ENCODE peak calls at places on chromosomes 2 and 18, in eight cellular contexts. One of them, this sample, is unnamed.

GRCh38 chr2:240182476-240182875 is 42.0 kb upstream of the OTOS start:
- DNase-seq in progenitor cell of endocrine pancreas: no peak
- DNase-seq in activated CD8-positive, alpha-beta T cell treated with anti-CD3 and anti-CD28 coated beads for 36 hours: no peak
- DNase-seq in NB4: no peak
- DNase-seq in HFF-Myc: no peak
- DNase-seq in brain microvascular endothelial cell: no peak
- DNase-seq in AG04450: no peak
- DNase-seq in RWPE1: no peak
- DNase-seq in this sample: no peak

GRCh38 chr2:157261199-157261782 is 3.8 kb downstream of the GALNT5 start:
- DNase-seq in brain microvascular endothelial cell: peak
- DNase-seq in HFF-Myc: peak
- DNase-seq in activated CD8-positive, alpha-beta T cell treated with anti-CD3 and anti-CD28 coated beads for 36 hours: peak
- DNase-seq in progenitor cell of endocrine pancreas: no peak
- DNase-seq in NB4: peak
- DNase-seq in AG04450: no peak
- DNase-seq in RWPE1: peak
- DNase-seq in this sample: no peak

GRCh38 chr18:32308493-32309120 is 118.8 kb downstream of the MEP1B start:
- DNase-seq in NB4: peak
- DNase-seq in progenitor cell of endocrine pancreas: no peak
- DNase-seq in AG04450: peak
- DNase-seq in brain microvascular endothelial cell: peak
- DNase-seq in HFF-Myc: peak
- DNase-seq in RWPE1: peak
- DNase-seq in activated CD8-positive, alpha-beta T cell treated with anti-CD3 and anti-CD28 coated beads for 36 hours: no peak
- DNase-seq in this sample: no peak

GRCh38 chr2:240060977-240061591 is 7.8 kb upstream of the OR6B3 start:
- DNase-seq in activated CD8-positive, alpha-beta T cell treated with anti-CD3 and anti-CD28 coated beads for 36 hours: peak
- DNase-seq in RWPE1: peak
- DNase-seq in NB4: peak
- DNase-seq in HFF-Myc: peak
- DNase-seq in AG04450: peak
- DNase-seq in brain microvascular endothelial cell: peak
- DNase-seq in progenitor cell of endocrine pancreas: no peak
- DNase-seq in this sample: peak

GRCh38 chr2:12325806-12326205 is 390.9 kb upstream of the TRIB2 start:
- DNase-seq in AG04450: no peak
- DNase-seq in NB4: peak
- DNase-seq in HFF-Myc: no peak
- DNase-seq in progenitor cell of endocrine pancreas: no peak
- DNase-seq in brain microvascular endothelial cell: peak
- DNase-seq in RWPE1: peak
- DNase-seq in activated CD8-positive, alpha-beta T cell treated with anti-CD3 and anti-CD28 coated beads for 36 hours: no peak
- DNase-seq in this sample: no peak

GRCh38 chr2:187360286-187360685 is 87.8 kb downstream of the CALCRL start:
- DNase-seq in NB4: no peak
- DNase-seq in AG04450: no peak
- DNase-seq in brain microvascular endothelial cell: no peak
- DNase-seq in RWPE1: peak
- DNase-seq in HFF-Myc: no peak
- DNase-seq in activated CD8-positive, alpha-beta T cell treated with anti-CD3 and anti-CD28 coated beads for 36 hours: no peak
- DNase-seq in progenitor cell of endocrine pancreas: no peak
- DNase-seq in this sample: no peak

GRCh38 chr2:196234672-196235071 is 63.3 kb upstream of the STK17B start:
- DNase-seq in brain microvascular endothelial cell: peak
- DNase-seq in AG04450: no peak
- DNase-seq in HFF-Myc: no peak
- DNase-seq in NB4: peak
- DNase-seq in activated CD8-positive, alpha-beta T cell treated with anti-CD3 and anti-CD28 coated beads for 36 hours: peak
- DNase-seq in progenitor cell of endocrine pancreas: no peak
- DNase-seq in RWPE1: no peak
- DNase-seq in this sample: peak

GRCh38 chr2:235553291-235553690 is 59.4 kb downstream of the AGAP1 start:
- DNase-seq in progenitor cell of endocrine pancreas: no peak
- DNase-seq in RWPE1: no peak
- DNase-seq in brain microvascular endothelial cell: no peak
- DNase-seq in HFF-Myc: no peak
- DNase-seq in AG04450: no peak
- DNase-seq in activated CD8-positive, alpha-beta T cell treated with anti-CD3 and anti-CD28 coated beads for 36 hours: no peak
- DNase-seq in NB4: no peak
- DNase-seq in this sample: no peak

GRCh38 chr2:15184491-15184890 is 376.6 kb downstream of the NBAS start:
- DNase-seq in brain microvascular endothelial cell: no peak
- DNase-seq in HFF-Myc: no peak
- DNase-seq in NB4: no peak
- DNase-seq in RWPE1: no peak
- DNase-seq in AG04450: no peak
- DNase-seq in progenitor cell of endocrine pancreas: no peak
- DNase-seq in activated CD8-positive, alpha-beta T cell treated with anti-CD3 and anti-CD28 coated beads for 36 hours: no peak
- DNase-seq in this sample: no peak

GRCh38 chr18:22538463-22538862 is 120.7 kb upstream of the CTAGE1 start:
- DNase-seq in AG04450: no peak
- DNase-seq in NB4: no peak
- DNase-seq in RWPE1: no peak
- DNase-seq in activated CD8-positive, alpha-beta T cell treated with anti-CD3 and anti-CD28 coated beads for 36 hours: no peak
- DNase-seq in brain microvascular endothelial cell: no peak
- DNase-seq in HFF-Myc: no peak
- DNase-seq in progenitor cell of endocrine pancreas: no peak
- DNase-seq in this sample: no peak

GRCh38 chr2:239233576-239233975 is 167.2 kb downstream of the HDAC4 start:
- DNase-seq in activated CD8-positive, alpha-beta T cell treated with anti-CD3 and anti-CD28 coated beads for 36 hours: no peak
- DNase-seq in NB4: no peak
- DNase-seq in RWPE1: no peak
- DNase-seq in HFF-Myc: no peak
- DNase-seq in AG04450: no peak
- DNase-seq in progenitor cell of endocrine pancreas: no peak
- DNase-seq in brain microvascular endothelial cell: no peak
- DNase-seq in this sample: no peak

GRCh38 chr2:19354417-19355022 is 3.9 kb downstream of the OSR1 start:
- DNase-seq in activated CD8-positive, alpha-beta T cell treated with anti-CD3 and anti-CD28 coated beads for 36 hours: no peak
- DNase-seq in AG04450: no peak
- DNase-seq in HFF-Myc: no peak
- DNase-seq in RWPE1: no peak
- DNase-seq in NB4: no peak
- DNase-seq in progenitor cell of endocrine pancreas: no peak
- DNase-seq in brain microvascular endothelial cell: no peak
- DNase-seq in this sample: no peak

GRCh38 chr18:75104483-75104882 is 104.5 kb downstream of the PTGR3 start:
- DNase-seq in NB4: no peak
- DNase-seq in AG04450: no peak
- DNase-seq in progenitor cell of endocrine pancreas: no peak
- DNase-seq in brain microvascular endothelial cell: no peak
- DNase-seq in activated CD8-positive, alpha-beta T cell treated with anti-CD3 and anti-CD28 coated beads for 36 hours: no peak
- DNase-seq in RWPE1: no peak
- DNase-seq in HFF-Myc: no peak
- DNase-seq in this sample: no peak

GRCh38 chr2:109284816-109285215 is 155.8 kb downstream of the SH3RF3 start:
- DNase-seq in HFF-Myc: peak
- DNase-seq in AG04450: peak
- DNase-seq in progenitor cell of endocrine pancreas: no peak
- DNase-seq in RWPE1: no peak
- DNase-seq in activated CD8-positive, alpha-beta T cell treated with anti-CD3 and anti-CD28 coated beads for 36 hours: no peak
- DNase-seq in NB4: no peak
- DNase-seq in brain microvascular endothelial cell: no peak
- DNase-seq in this sample: no peak

GRCh38 chr2:209431701-209432100 is 7.9 kb downstream of the MAP2 start:
- DNase-seq in NB4: no peak
- DNase-seq in progenitor cell of endocrine pancreas: no peak
- DNase-seq in brain microvascular endothelial cell: no peak
- DNase-seq in RWPE1: peak
- DNase-seq in HFF-Myc: peak
- DNase-seq in activated CD8-positive, alpha-beta T cell treated with anti-CD3 and anti-CD28 coated beads for 36 hours: no peak
- DNase-seq in AG04450: no peak
- DNase-seq in this sample: peak

DNA sequence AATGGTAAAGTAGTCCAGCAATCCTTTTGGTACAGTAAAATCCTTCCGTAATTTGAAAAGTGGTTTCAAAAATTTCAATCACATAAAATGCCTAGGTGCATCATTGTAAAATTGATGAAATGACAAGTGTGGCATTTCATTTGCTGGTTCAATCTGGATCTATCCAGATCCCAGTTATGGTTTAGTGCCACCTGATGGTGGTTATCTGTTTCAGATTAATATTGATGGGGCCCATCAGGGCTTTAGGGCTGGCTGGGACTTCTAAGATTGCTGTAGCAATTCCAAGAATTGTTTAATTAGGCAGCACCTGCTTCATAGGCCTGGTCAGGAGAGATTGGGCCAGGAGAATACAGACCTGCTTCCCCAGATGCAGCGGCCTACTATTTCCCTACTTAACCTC is 55.5 kb upstream of the PIK3C3 start:
- DNase-seq in brain microvascular endothelial cell: no peak
- DNase-seq in AG04450: no peak
- DNase-seq in NB4: no peak
- DNase-seq in RWPE1: peak
- DNase-seq in activated CD8-positive, alpha-beta T cell treated with anti-CD3 and anti-CD28 coated beads for 36 hours: no peak
- DNase-seq in progenitor cell of endocrine pancreas: no peak
- DNase-seq in HFF-Myc: no peak
- DNase-seq in this sample: no peak
- TF ChIP-seq CTCF in brain microvascular endothelial cell: peak
- TF ChIP-seq CTCF in AG04450: peak
- TF ChIP-seq CTCF in NB4: no peak
- TF ChIP-seq CTCF in RWPE1: no peak
- TF ChIP-seq CTCF in activated CD8-positive, alpha-beta T cell treated with anti-CD3 and anti-CD28 coated beads for 36 hours: no peak
- TF ChIP-seq CTCF in progenitor cell of endocrine pancreas: no peak
- TF ChIP-seq CTCF in HFF-Myc: no peak
- TF ChIP-seq CTCF in this sample: no peak

GRCh38 chr18:54359233-54359632 is 1.5 kb downstream of the C18orf54 start:
- DNase-seq in activated CD8-positive, alpha-beta T cell treated with anti-CD3 and anti-CD28 coated beads for 36 hours: no peak
- DNase-seq in AG04450: no peak
- DNase-seq in HFF-Myc: no peak
- DNase-seq in NB4: peak
- DNase-seq in RWPE1: no peak
- DNase-seq in progenitor cell of endocrine pancreas: no peak
- DNase-seq in brain microvascular endothelial cell: no peak
- DNase-seq in this sample: no peak

GRCh38 chr18:54358495-54358793 is 738 bp downstream of the C18orf54 start:
- DNase-seq in brain microvascular endothelial cell: peak
- DNase-seq in NB4: no peak
- DNase-seq in progenitor cell of endocrine pancreas: peak
- DNase-seq in RWPE1: no peak
- DNase-seq in HFF-Myc: peak
- DNase-seq in activated CD8-positive, alpha-beta T cell treated with anti-CD3 and anti-CD28 coated beads for 36 hours: no peak
- DNase-seq in AG04450: no peak
- DNase-seq in this sample: no peak

GRCh38 chr18:54357082-54357659 is 487 bp downstream of the STARD6 start:
- DNase-seq in HFF-Myc: peak
- DNase-seq in activated CD8-positive, alpha-beta T cell treated with anti-CD3 and anti-CD28 coated beads for 36 hours: no peak
- DNase-seq in RWPE1: peak
- DNase-seq in progenitor cell of endocrine pancreas: no peak
- DNase-seq in AG04450: no peak
- DNase-seq in brain microvascular endothelial cell: no peak
- DNase-seq in NB4: no peak
- DNase-seq in this sample: no peak

GRCh38 chr18:54360406-54360805 is 2.7 kb downstream of the C18orf54 start:
- DNase-seq in AG04450: no peak
- DNase-seq in brain microvascular endothelial cell: peak
- DNase-seq in NB4: no peak
- DNase-seq in activated CD8-positive, alpha-beta T cell treated with anti-CD3 and anti-CD28 coated beads for 36 hours: no peak
- DNase-seq in RWPE1: no peak
- DNase-seq in HFF-Myc: no peak
- DNase-seq in progenitor cell of endocrine pancreas: no peak
- DNase-seq in this sample: no peak

DNA sequence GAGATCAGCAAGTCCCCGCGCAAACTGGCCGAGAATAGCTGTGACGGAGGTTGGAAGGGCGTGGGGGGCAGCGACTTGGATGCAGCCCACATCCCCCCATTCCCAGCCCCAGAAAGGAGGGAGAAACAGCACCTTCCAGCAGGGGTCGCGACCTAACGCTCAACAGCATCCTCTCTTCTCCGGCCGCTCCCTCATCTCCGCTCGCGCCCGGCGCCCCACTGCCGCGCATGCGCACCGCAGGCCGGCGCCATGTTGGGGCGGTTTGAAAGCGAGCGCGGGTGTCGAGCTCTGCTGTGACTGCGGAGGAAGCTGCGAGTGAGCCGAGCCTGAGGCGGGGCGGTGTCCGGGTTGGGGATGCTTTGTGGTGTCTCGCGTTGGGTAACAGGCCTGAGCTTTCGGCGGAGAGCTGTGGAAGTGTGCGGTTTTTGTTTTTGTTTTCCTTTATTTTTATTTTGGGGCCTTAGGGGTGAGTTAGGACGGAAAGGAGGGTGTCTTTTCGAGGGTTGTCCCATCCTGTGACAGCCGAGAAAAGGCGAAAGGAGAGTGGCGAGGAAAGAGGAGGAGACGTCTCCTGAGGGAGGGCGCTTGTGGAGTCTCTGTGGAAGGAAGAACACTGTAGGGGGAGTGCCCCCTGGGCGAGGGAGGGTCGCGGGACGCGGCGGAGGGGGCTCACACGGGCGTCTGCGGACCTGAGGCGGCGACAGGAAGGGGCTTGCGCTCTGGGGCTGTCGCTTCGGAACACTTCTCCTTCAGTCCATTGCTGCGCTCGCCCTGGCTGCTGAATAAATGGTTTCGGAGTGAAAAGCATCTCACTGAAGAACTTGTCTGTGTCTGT is at the start of the genes C18orf54 and STARD6:
- DNase-seq in activated CD8-positive, alpha-beta T cell treated with anti-CD3 and anti-CD28 coated beads for 36 hours: peak
- DNase-seq in progenitor cell of endocrine pancreas: peak
- DNase-seq in AG04450: peak
- DNase-seq in NB4: peak
- DNase-seq in HFF-Myc: peak
- DNase-seq in brain microvascular endothelial cell: peak
- DNase-seq in RWPE1: peak
- DNase-seq in this sample: peak
- TF ChIP-seq CTCF in activated CD8-positive, alpha-beta T cell treated with anti-CD3 and anti-CD28 coated beads for 36 hours: peak
- TF ChIP-seq CTCF in progenitor cell of endocrine pancreas: peak
- TF ChIP-seq CTCF in AG04450: peak
- TF ChIP-seq CTCF in NB4: peak
- TF ChIP-seq CTCF in HFF-Myc: peak
- TF ChIP-seq CTCF in brain microvascular endothelial cell: peak
- TF ChIP-seq CTCF in RWPE1: peak
- TF ChIP-seq CTCF in this sample: peak

GRCh38 chr2:27320958-27321543 is 1.8 kb downstream of the MPV17 start:
- DNase-seq in progenitor cell of endocrine pancreas: no peak
- DNase-seq in RWPE1: peak
- DNase-seq in brain microvascular endothelial cell: peak
- DNase-seq in NB4: peak
- DNase-seq in AG04450: peak
- DNase-seq in HFF-Myc: peak
- DNase-seq in activated CD8-positive, alpha-beta T cell treated with anti-CD3 and anti-CD28 coated beads for 36 hours: no peak
- DNase-seq in this sample: peak
- TF ChIP-seq CTCF in progenitor cell of endocrine pancreas: peak
- TF ChIP-seq CTCF in RWPE1: peak
- TF ChIP-seq CTCF in brain microvascular endothelial cell: peak
- TF ChIP-seq CTCF in NB4: no peak
- TF ChIP-seq CTCF in AG04450: peak
- TF ChIP-seq CTCF in HFF-Myc: peak
- TF ChIP-seq CTCF in activated CD8-positive, alpha-beta T cell treated with anti-CD3 and anti-CD28 coated beads for 36 hours: no peak
- TF ChIP-seq CTCF in this sample: peak

DNA sequence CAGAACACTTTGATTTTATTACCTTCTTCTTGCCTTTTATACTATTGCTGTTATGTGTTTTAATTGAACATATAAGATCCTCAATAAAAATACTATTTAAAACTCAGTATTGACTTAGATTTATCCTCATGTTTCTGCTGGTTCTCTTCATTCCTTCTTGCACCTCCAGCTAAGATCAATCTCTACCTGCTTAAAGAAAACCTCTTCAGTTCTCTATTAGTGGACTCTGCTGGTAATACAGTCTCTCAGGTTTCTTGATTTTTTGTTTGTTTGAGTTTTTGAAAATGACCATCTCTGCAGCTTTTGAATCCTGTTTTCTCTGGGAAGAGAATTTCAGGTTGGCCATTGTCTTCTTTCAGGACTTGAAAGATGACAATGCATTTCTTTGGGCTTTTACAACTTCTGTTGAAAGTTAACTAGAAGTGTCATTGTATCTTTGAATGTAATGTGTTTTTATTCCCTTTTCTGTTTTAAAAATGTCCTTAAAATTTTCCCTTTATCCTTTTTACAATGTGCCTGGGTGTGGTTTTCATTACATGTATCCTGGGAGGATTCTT is 29.8 kb upstream of the TMEM131 start:
- DNase-seq in brain microvascular endothelial cell: no peak
- DNase-seq in RWPE1: no peak
- DNase-seq in activated CD8-positive, alpha-beta T cell treated with anti-CD3 and anti-CD28 coated beads for 36 hours: no peak
- DNase-seq in HFF-Myc: no peak
- DNase-seq in progenitor cell of endocrine pancreas: no peak
- DNase-seq in NB4: no peak
- DNase-seq in AG04450: no peak
- DNase-seq in this sample: no peak
- TF ChIP-seq CTCF in brain microvascular endothelial cell: no peak
- TF ChIP-seq CTCF in RWPE1: no peak
- TF ChIP-seq CTCF in activated CD8-positive, alpha-beta T cell treated with anti-CD3 and anti-CD28 coated beads for 36 hours: no peak
- TF ChIP-seq CTCF in HFF-Myc: no peak
- TF ChIP-seq CTCF in progenitor cell of endocrine pancreas: no peak
- TF ChIP-seq CTCF in NB4: no peak
- TF ChIP-seq CTCF in AG04450: no peak
- TF ChIP-seq CTCF in this sample: no peak